ENCODE peak calls at places on chromosomes 3 and 15, in eight cellular contexts. N, J, H, F, G, M, Q and S are unnamed samples.
A peak's percentile ranks its signal among the peaks of the same experiment; 100 is the strongest.

GRCh38 chr15:79378394-79379158 is 53.6 kb upstream of the MINAR1 start:
- DNase-seq in N (no peak), J (no peak), H (no peak), F (no peak), G (no peak), M (no peak), Q (no peak), S (no peak)

GRCh38 chr3:156606729-156607128 is 51.8 kb upstream of the SSR3 start:
- DNase-seq in N (no peak), J (no peak), H (no peak), F (no peak), G (no peak), M (no peak), Q (no peak), S (no peak)

GRCh38 chr3:9746330-9746729 is 3.4 kb upstream of the OGG1 start:
- DNase-seq in N (peak; percentile 92), J (peak; percentile 87), H (no peak), F (peak; percentile 58), G (peak; percentile 91), M (no peak), Q (no peak), S (peak; percentile 61)

GRCh38 chr3:4571690-4572334 is 78.7 kb downstream of the ITPR1 start:
- DNase-seq in N (peak; percentile 21), J (no peak), H (no peak), F (no peak), G (peak; percentile 9), M (peak; percentile 45), Q (no peak), S (no peak)

GRCh38 chr3:38137615-38138346 is 680 bp upstream of the MYD88 start:
- DNase-seq in N (no peak), J (no peak), H (no peak), F (no peak), G (peak; percentile 5), M (no peak), Q (no peak), S (no peak)

GRCh38 chr3:4999626-5000184 is 20.5 kb downstream of the BHLHE40 start:
- DNase-seq in N (no peak), J (no peak), H (no peak), F (no peak), G (no peak), M (no peak), Q (no peak), S (no peak)

GRCh38 chr3:40677749-40678148 is 153.0 kb downstream of the ZNF621 start:
- DNase-seq in N (no peak), J (no peak), H (no peak), F (no peak), G (no peak), M (no peak), Q (no peak), S (no peak)

GRCh38 chr3:14616606-14617507 is 34.7 kb upstream of the CCDC174 start:
- DNase-seq in N (no peak), J (no peak), H (no peak), F (no peak), G (no peak), M (peak; percentile 35), Q (no peak), S (no peak)

GRCh38 chr3:154684440-154684839 is 254.4 kb upstream of the GPR149 start:
- DNase-seq in N (no peak), J (no peak), H (no peak), F (no peak), G (no peak), M (no peak), Q (peak; percentile 22), S (no peak)

GRCh38 chr3:152574461-152575079 is 260.4 kb upstream of the P2RY1 start:
- DNase-seq in N (peak; percentile 86), J (peak; percentile 70), H (peak; percentile 84), F (peak; percentile 53), G (peak; percentile 45), M (peak; percentile 44), Q (no peak), S (peak; percentile 62)

GRCh38 chr3:129651316-129652202 is 45.1 kb upstream of the PLXND1 start:
- DNase-seq in N (peak; percentile 74), J (peak; percentile 89), H (peak; percentile 66), F (peak; percentile 88), G (peak; percentile 94), M (peak; percentile 98), Q (no peak), S (peak; percentile 66)

GRCh38 chr3:108223928-108224327 is 1.7 kb upstream of the IFT57 start:
- DNase-seq in N (peak; percentile 81), J (no peak), H (no peak), F (peak; percentile 29), G (no peak), M (no peak), Q (no peak), S (peak; percentile 36)

GRCh38 chr3:73683706-73684105 is 59.0 kb upstream of the PDZRN3 start:
- DNase-seq in N (no peak), J (no peak), H (no peak), F (no peak), G (no peak), M (no peak), Q (no peak), S (no peak)

GRCh38 chr15:80203361-80203885 is 48.6 kb downstream of the CTXND1 start:
- DNase-seq in N (no peak), J (no peak), H (no peak), F (no peak), G (no peak), M (no peak), Q (no peak), S (no peak)

GRCh38 chr3:151962371-151962770 is 88.9 kb downstream of the SUCNR1 start:
- DNase-seq in N (no peak), J (no peak), H (no peak), F (peak; percentile 58), G (no peak), M (peak; percentile 2), Q (no peak), S (peak; percentile 52)

GRCh38 chr3:47482411-47482810 is 6.7 kb upstream of the SCAP start:
- DNase-seq in N (no peak), J (no peak), H (no peak), F (no peak), G (no peak), M (no peak), Q (no peak), S (no peak)

GRCh38 chr3:46215810-46216414 is 7.8 kb upstream of the CCR1 start:
- DNase-seq in N (no peak), J (no peak), H (no peak), F (peak; percentile 48), G (peak; percentile 14), M (no peak), Q (no peak), S (peak; percentile 16)

GRCh38 chr3:51675201-51675611 is 4.2 kb downstream of the TEX264 start:
- DNase-seq in N (peak; percentile 36), J (peak; percentile 59), H (no peak), F (peak; percentile 65), G (peak; percentile 68), M (no peak), Q (peak; percentile 48), S (peak; percentile 79)

GRCh38 chr15:80367094-80367493 is 37.1 kb upstream of the ARNT2 start:
- DNase-seq in N (peak; percentile 6), J (no peak), H (no peak), F (no peak), G (no peak), M (no peak), Q (no peak), S (no peak)

GRCh38 chr3:12999147-13000140 is 73.8 kb downstream of the IQSEC1 start:
- DNase-seq in N (no peak), J (no peak), H (no peak), F (no peak), G (peak; percentile 48), M (no peak), Q (peak; percentile 93), S (no peak)

GRCh38 chr15:86311568-86312280 is 232.1 kb downstream of the AGBL1 start:
- DNase-seq in N (no peak), J (no peak), H (no peak), F (no peak), G (no peak), M (no peak), Q (no peak), S (no peak)